ENCODE peak calls at places on chromosomes 3 and 15, in seven cellular contexts. O is colonic mucosa, P is upper lobe of right lung, M is MCF 10A, U is Caco-2, H is sigmoid colon, W is progenitor cell of endocrine pancreas. B is an unnamed sample.

GRCh38 chr3:30551266-30551665 is 55.1 kb upstream of the TGFBR2 start:
- DNase-seq in O (no peak), P (no peak), M (no peak), U (no peak), H (no peak), W (no peak), B (no peak)

GRCh38 chr3:12483364-12483763 is 916 bp upstream of the TSEN2 start:
- DNase-seq in O (no peak), P (no peak), M (peak; percentile 12), U (no peak), H (no peak), W (no peak), B (no peak)

GRCh38 chr3:189727898-189728297 is 96.7 kb downstream of the TP63 start:
- DNase-seq in O (no peak), P (no peak), M (no peak), U (no peak), H (no peak), W (no peak), B (no peak)

GRCh38 chr3:149352556-149352955 is 19.1 kb upstream of the TM4SF18 start:
- DNase-seq in O (peak; percentile 62), P (peak; percentile 84), M (peak; percentile 79), U (peak; percentile 74), H (peak; percentile 62), W (peak; percentile 13), B (peak; percentile 46)

GRCh38 chr15:64522226-64522823 is 61.9 kb downstream of the ZNF609 start:
- DNase-seq in O (no peak), P (no peak), M (no peak), U (no peak), H (no peak), W (no peak), B (no peak)

GRCh38 chr3:177516130-177517011 is 319.1 kb upstream of the TBL1XR1 start:
- DNase-seq in O (no peak), P (no peak), M (no peak), U (no peak), H (no peak), W (no peak), B (peak; percentile 44)

GRCh38 chr3:136194409-136195257 is 1.5 kb downstream of the MSL2 start:
- DNase-seq in O (peak; percentile 57), P (peak; percentile 74), M (peak; percentile 34), U (peak; percentile 24), H (no peak), W (no peak), B (peak; percentile 29)

GRCh38 chr3:61141697-61142096 is 109.6 kb downstream of the FHIT start:
- DNase-seq in O (no peak), P (no peak), M (no peak), U (no peak), H (no peak), W (no peak), B (no peak)

GRCh38 chr3:43178891-43179366 is 73.0 kb upstream of the POMGNT2 start:
- DNase-seq in O (peak; percentile 86), P (no peak), M (peak; percentile 70), U (no peak), H (no peak), W (no peak), B (no peak)

GRCh38 chr3:172129868-172130751 is 90.7 kb downstream of the FNDC3B start:
- DNase-seq in O (peak; percentile 82), P (peak; percentile 92), M (peak; percentile 98), U (peak; percentile 83), H (peak; percentile 97), W (no peak), B (no peak)

GRCh38 chr3:101836907-101837598 is 12.3 kb upstream of the NFKBIZ start:
- DNase-seq in O (no peak), P (no peak), M (peak; percentile 81), U (no peak), H (no peak), W (no peak), B (no peak)

GRCh38 chr3:21290557-21290956 is 460.5 kb downstream of the ZNF385D start:
- DNase-seq in O (no peak), P (no peak), M (peak; percentile 11), U (peak; percentile 1), H (no peak), W (no peak), B (no peak)

GRCh38 chr15:64828985-64829384 is 3.5 kb upstream of the PIF1 start:
- DNase-seq in O (no peak), P (no peak), M (no peak), U (no peak), H (no peak), W (no peak), B (no peak)

GRCh38 chr3:27888562-27888961 is 166.4 kb upstream of the EOMES start:
- DNase-seq in O (no peak), P (no peak), M (peak; percentile 20), U (peak; percentile 2), H (no peak), W (no peak), B (no peak)

GRCh38 chr3:78349571-78349970 is 1309.7 kb downstream of the ROBO2 start:
- DNase-seq in O (no peak), P (no peak), M (no peak), U (no peak), H (no peak), W (no peak), B (no peak)

GRCh38 chr3:78351338-78351737 is 1311.4 kb downstream of the ROBO2 start:
- DNase-seq in O (no peak), P (no peak), M (peak; percentile 1), U (no peak), H (no peak), W (no peak), B (no peak)

GRCh38 chr3:78353231-78353630 is 1313.3 kb downstream of the ROBO2 start:
- DNase-seq in O (no peak), P (no peak), M (no peak), U (no peak), H (no peak), W (no peak), B (no peak)
- TF ChIP-seq CTCF in O (no peak), P (no peak), M (no peak), U (no peak), H (no peak), W (no peak), B (no peak)

GRCh38 chr3:1275495-1275894 is 182.7 kb downstream of the CNTN6 start:
- DNase-seq in O (peak; percentile 25), P (no peak), M (peak; percentile 49), U (peak; percentile 38), H (no peak), W (no peak), B (peak; percentile 14)
- TF ChIP-seq CTCF in O (no peak), P (peak; percentile 12), M (peak; percentile 45), U (peak; percentile 32), H (no peak), W (peak; percentile 29), B (peak; percentile 19)

GRCh38 chr3:1439395-1439794 is 346.6 kb downstream of the CNTN6 start:
- DNase-seq in O (peak; percentile 25), P (no peak), M (peak; percentile 13), U (peak; percentile 43), H (no peak), W (no peak), B (peak; percentile 12)
- TF ChIP-seq CTCF in O (no peak), P (no peak), M (peak; percentile 30), U (peak; percentile 31), H (no peak), W (peak; percentile 22), B (no peak)

GRCh38 chr3:195270079-195270349 is 945 bp downstream of the XXYLT1 start:
- DNase-seq in O (no peak), P (no peak), M (no peak), U (no peak), H (no peak), W (no peak), B (no peak)
- TF ChIP-seq CTCF in O (no peak), P (no peak), M (no peak), U (no peak), H (no peak), W (no peak), B (no peak)

GRCh38 chr15:46956456-46956855 is 760.8 kb upstream of the SEMA6D start:
- DNase-seq in O (no peak), P (no peak), M (no peak), U (no peak), H (no peak), W (no peak), B (no peak)
- TF ChIP-seq CTCF in O (no peak), P (no peak), M (no peak), U (no peak), H (no peak), W (no peak), B (no peak)